ENCODE peak calls at places on chromosome 13, in seven cellular contexts. N is left ventricle myocardium inferior; A is fibroblast of lung; S is CD4-positive, alpha-beta T cell; W is iPS DF 6.9; J is mammary epithelial cell; O is Panc1. Y is an unnamed sample.

GRCh38 chr13:73544175-73544574 is 485.4 kb downstream of the KLF5 start:
- DNase-seq in S (no peak), J (no peak), W (no peak), N (no peak), O (no peak), A (no peak), Y (no peak)

GRCh38 chr13:80273717-80274116 is 67.2 kb downstream of the SPRY2 start:
- DNase-seq in S (no peak), A (no peak), N (no peak), O (no peak), J (no peak), W (no peak), Y (no peak)

GRCh38 chr13:86864376-86864775 is 806.8 kb upstream of the SLITRK5 start:
- DNase-seq in S (no peak), N (no peak), A (no peak), W (no peak), J (no peak), O (no peak), Y (no peak)

GRCh38 chr13:98429081-98429480 is 147.8 kb downstream of the STK24 start:
- DNase-seq in A (no peak), O (no peak), N (no peak), S (no peak), W (no peak), J (no peak), Y (no peak)

GRCh38 chr13:46659413-46660065 is 106.6 kb downstream of the LRCH1 start:
- DNase-seq in J (no peak), S (no peak), O (no peak), N (no peak), A (no peak), W (no peak), Y (no peak)

GRCh38 chr13:23175920-23176319 is 4.9 kb upstream of the SGCG start:
- DNase-seq in A (peak), N (no peak), S (no peak), O (no peak), W (no peak), J (no peak), Y (no peak)

GRCh38 chr13:24270639-24271131 is 38.7 kb upstream of the C1QTNF9 start:
- DNase-seq in S (peak), A (peak), J (peak), N (peak), W (no peak), O (no peak), Y (peak)

GRCh38 chr13:64925284-64925683 is 2304.9 kb downstream of the PCDH9 start:
- DNase-seq in A (peak), J (no peak), N (no peak), W (no peak), O (no peak), S (no peak), Y (no peak)

GRCh38 chr13:80924596-80924995 is 583.7 kb upstream of the SPRY2 start:
- DNase-seq in A (peak), S (no peak), O (no peak), J (no peak), W (no peak), N (no peak), Y (no peak)

GRCh38 chr13:78487707-78488106 is 115.6 kb downstream of the POU4F1 start:
- DNase-seq in N (no peak), O (no peak), A (no peak), S (no peak), W (no peak), J (no peak), Y (no peak)

GRCh38 chr13:95604534-95604915 is 40.0 kb downstream of the DZIP1 start:
- DNase-seq in J (peak), S (no peak), A (peak), O (no peak), N (no peak), W (no peak), Y (no peak)

GRCh38 chr13:69793803-69794453 is 313.7 kb upstream of the ATXN8OS start:
- DNase-seq in N (no peak), O (no peak), W (no peak), J (no peak), S (no peak), A (no peak), Y (no peak)

DNA sequence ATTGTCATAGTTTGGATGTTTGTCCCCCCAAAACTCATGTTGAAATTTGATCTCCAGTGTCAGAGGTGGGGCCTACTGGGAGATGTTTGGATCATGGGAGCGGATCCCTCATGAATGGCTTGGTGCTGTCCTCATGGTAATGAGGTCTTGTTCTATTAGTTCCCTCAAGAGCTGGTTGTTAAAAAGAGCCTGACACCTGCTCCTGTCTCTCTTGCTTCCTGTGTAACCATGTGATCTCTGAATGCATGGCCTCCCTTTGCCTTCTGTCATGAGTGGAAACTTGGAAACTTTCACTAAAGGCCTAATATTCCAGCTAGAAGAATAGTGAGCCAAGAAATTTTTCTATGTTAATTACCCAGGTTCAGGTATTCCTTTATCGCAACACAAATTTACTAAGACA is 311.4 kb upstream of the ATXN8OS start:
- DNase-seq in J (no peak), W (no peak), S (no peak), A (no peak), O (no peak), N (no peak), Y (no peak)
- H3K27ac ChIP-seq in J (no peak), W (no peak), S (no peak), A (no peak), O (no peak), N (no peak), Y (no peak)

DNA sequence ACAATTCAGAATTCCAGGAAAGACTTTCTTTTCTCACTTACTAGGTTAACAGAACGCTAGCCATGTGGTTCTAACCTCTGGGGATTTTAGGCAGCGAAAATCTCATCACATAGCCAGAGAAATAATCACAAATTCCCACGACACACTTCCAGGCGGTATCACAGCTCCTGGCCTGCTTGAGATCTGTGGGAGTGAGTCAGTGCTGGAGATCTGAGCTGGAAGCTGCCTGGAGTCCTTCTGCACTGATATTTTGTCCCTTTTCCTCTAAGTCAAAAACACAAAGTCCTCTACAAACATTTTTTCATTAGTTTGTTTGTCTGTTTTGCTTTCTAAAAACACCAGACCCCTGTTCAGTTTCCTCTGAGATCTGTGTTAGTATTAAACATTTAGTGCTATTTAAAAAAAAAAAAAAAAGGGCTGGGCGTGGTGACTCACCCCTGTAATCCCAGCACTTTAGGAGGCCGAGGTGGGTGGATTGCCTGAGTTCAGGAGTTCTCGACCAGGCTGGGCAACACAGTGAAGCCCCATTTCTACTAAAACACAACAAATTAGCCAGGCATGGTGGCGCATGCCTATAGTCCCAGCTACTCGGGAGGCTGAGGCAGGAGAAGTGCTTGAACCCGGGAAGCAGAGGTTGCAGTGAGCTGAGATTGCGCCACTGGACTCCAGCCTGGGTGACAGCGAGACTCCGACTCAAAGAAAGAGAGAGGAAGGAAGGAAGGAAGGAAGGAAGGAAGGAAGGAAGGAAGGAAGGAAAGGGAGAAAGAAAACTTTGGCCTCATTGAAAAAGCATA is 12.2 kb upstream of the UBE2L5 start:
- DNase-seq in N (no peak), W (no peak), A (peak), O (no peak), S (no peak), J (peak), Y (no peak)
- H3K27ac ChIP-seq in N (peak), W (no peak), A (peak), O (no peak), S (no peak), J (no peak), Y (no peak)

GRCh38 chr13:41497436-41497835 is 40.1 kb downstream of the RGCC start:
- DNase-seq in O (no peak), A (no peak), N (no peak), W (no peak), S (no peak), J (no peak), Y (no peak)
- H3K27ac ChIP-seq in O (no peak), A (no peak), N (no peak), W (no peak), S (no peak), J (no peak), Y (no peak)

GRCh38 chr13:102395174-102395573 is 6.7 kb downstream of the FGF14 start:
- DNase-seq in W (no peak), S (no peak), N (no peak), A (no peak), O (no peak), J (no peak), Y (no peak)
- H3K27ac ChIP-seq in W (no peak), S (no peak), N (peak), A (peak), O (peak), J (no peak), Y (peak)

GRCh38 chr13:38401276-38401675 is 51.6 kb downstream of the UFM1 start:
- DNase-seq in O (no peak), J (no peak), S (no peak), N (no peak), W (no peak), A (peak), Y (no peak)
- H3K27ac ChIP-seq in O (no peak), J (no peak), S (no peak), N (no peak), W (no peak), A (no peak), Y (no peak)

GRCh38 chr13:110309661-110310524 is 2.8 kb downstream of the COL4A2 start:
- DNase-seq in N (no peak), J (no peak), O (no peak), A (no peak), S (no peak), W (no peak), Y (no peak)

GRCh38 chr13:110310541-110311491 is 3.7 kb downstream of the COL4A2 start:
- DNase-seq in O (no peak), A (no peak), J (no peak), W (no peak), S (no peak), N (no peak), Y (no peak)

GRCh38 chr13:110311721-110312668 is 4.9 kb downstream of the COL4A2 start:
- DNase-seq in O (no peak), N (no peak), A (no peak), J (no peak), S (no peak), W (no peak), Y (no peak)

GRCh38 chr13:110314516-110315245 is 7.6 kb downstream of the COL4A2 start:
- DNase-seq in S (no peak), O (no peak), N (peak), W (no peak), A (no peak), J (no peak), Y (no peak)

DNA sequence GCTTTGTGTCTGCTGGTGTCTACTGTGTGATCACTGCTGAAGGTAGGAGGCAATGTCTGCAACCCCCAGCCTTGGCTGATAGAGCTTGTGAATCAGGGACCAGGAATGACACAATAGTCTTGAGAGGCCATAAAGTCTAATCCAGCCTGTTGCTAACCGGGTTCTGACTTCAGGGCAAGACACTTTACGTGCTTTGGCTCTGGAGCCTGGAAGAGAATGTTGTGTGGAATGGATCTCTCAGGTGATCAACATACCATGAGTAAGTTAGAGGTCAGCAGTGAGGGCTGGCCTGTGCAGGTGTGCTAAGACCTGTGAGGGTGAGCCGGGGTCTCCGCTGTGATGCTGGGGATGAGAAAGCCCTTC is 5.6 kb downstream of the COL4A2 start:
- DNase-seq in N (no peak), O (no peak), W (no peak), S (no peak), A (peak), J (peak), Y (no peak)
- H3K27ac ChIP-seq in N (peak), O (no peak), W (no peak), S (no peak), A (peak), J (no peak), Y (no peak)

GRCh38 chr13:44302233-44302632 is 71.4 kb upstream of the SERP2 start:
- DNase-seq in S (no peak), N (no peak), A (no peak), W (no peak), O (no peak), J (peak), Y (no peak)

GRCh38 chr13:44302948-44303575 is 70.6 kb upstream of the SERP2 start:
- DNase-seq in N (no peak), O (no peak), S (no peak), W (no peak), J (no peak), A (peak), Y (no peak)

GRCh38 chr13:44300895-44301638 is 72.6 kb upstream of the SERP2 start:
- DNase-seq in J (peak), S (no peak), W (no peak), O (no peak), A (peak), N (peak), Y (peak)

GRCh38 chr13:44299544-44299943 is 74.1 kb upstream of the SERP2 start:
- DNase-seq in W (no peak), J (no peak), O (no peak), A (no peak), S (no peak), N (no peak), Y (no peak)

DNA sequence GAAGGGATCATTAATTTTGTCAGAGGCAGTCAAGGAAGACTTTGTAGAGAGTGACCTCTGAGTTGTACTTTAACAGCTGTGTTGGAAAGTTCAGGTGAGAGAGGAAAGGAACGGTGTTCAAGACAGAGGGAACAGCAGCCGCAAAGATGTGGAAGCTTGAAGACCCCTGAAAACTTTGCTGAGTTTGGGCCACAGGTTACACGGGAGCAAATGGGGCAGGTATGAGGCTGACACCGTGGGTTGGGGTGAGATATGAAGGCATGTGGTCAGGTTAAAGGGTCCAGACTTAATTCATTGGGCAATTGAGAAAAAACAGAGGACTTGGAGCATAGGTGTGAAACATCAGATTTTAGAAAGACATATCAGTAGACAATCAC is 72.0 kb upstream of the SERP2 start:
- DNase-seq in A (no peak), N (no peak), O (no peak), J (no peak), W (no peak), S (no peak), Y (no peak)
- H3K27ac ChIP-seq in A (peak), N (peak), O (no peak), J (peak), W (no peak), S (no peak), Y (peak)

GRCh38 chr13:93244918-93245280 is 18.3 kb downstream of the GPC6 start:
- DNase-seq in W (no peak), A (no peak), N (no peak), S (no peak), J (peak), O (no peak), Y (no peak)

GRCh38 chr13:93249918-93250306 is 23.3 kb downstream of the GPC6 start:
- DNase-seq in J (no peak), W (no peak), S (no peak), O (no peak), A (no peak), N (no peak), Y (no peak)

GRCh38 chr13:93248627-93249047 is 22.0 kb downstream of the GPC6 start:
- DNase-seq in S (no peak), N (no peak), W (no peak), A (no peak), O (no peak), J (no peak), Y (peak)

GRCh38 chr13:93246069-93246468 is 19.5 kb downstream of the GPC6 start:
- DNase-seq in W (no peak), O (no peak), A (no peak), J (no peak), S (no peak), N (no peak), Y (no peak)

DNA sequence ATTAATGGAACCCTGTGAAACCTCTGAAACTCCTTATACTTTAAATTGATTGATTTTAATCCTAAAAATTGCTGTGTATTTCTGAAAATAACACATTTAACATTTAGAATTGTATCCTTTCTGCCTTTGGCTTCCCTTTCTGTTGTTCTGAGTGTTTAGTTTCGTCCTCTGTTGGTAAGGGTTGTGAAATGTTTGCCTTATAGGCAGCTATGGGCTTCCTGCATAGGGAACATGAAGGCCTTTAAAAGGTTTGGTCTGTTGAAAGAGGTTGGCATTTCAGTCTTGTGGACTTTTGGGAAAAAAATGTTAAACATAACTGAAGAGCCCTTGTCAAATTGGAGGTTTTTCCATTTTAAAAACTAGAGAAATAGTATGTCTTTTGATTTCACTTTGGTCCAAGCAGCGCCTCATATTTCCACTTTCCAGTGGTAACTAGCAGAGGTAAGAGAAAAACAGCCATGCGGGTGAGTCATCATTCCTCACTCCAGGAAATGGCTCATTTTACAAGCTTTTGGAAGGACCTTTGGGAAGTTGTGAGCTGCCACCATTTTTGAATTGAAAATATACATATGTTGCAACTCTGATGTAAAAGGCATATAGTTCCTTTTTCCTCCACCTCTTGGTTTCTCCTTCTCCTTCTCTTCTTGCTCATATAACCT is 22.8 kb downstream of the GPC6 start:
- DNase-seq in W (no peak), A (peak), J (peak), S (no peak), O (no peak), N (no peak), Y (no peak)
- H3K27ac ChIP-seq in W (no peak), A (peak), J (peak), S (no peak), O (no peak), N (no peak), Y (peak)

DNA sequence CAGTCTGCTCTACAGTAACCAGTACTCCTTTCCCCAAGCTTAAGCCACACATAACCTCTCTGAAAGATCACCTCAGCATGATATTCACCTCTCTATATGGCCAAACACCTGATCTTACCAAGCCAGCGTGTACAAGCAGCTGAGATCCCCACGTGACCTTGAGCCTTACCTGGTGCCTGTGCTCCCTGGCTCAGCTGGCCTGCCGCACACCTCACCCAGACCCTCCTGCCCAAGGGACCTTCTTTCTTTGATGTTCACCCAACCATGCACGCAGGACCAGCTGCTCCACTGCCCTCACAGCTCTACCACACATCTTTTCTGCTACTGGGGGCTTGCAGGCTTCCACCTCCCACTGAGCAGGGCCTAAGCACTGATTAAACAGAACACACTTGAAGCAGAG is 9.0 kb downstream of the DHRS12 start:
- DNase-seq in N (no peak), S (no peak), J (no peak), W (no peak), A (no peak), O (no peak), Y (no peak)
- H3K27ac ChIP-seq in N (no peak), S (no peak), J (no peak), W (no peak), A (no peak), O (no peak), Y (no peak)

DNA sequence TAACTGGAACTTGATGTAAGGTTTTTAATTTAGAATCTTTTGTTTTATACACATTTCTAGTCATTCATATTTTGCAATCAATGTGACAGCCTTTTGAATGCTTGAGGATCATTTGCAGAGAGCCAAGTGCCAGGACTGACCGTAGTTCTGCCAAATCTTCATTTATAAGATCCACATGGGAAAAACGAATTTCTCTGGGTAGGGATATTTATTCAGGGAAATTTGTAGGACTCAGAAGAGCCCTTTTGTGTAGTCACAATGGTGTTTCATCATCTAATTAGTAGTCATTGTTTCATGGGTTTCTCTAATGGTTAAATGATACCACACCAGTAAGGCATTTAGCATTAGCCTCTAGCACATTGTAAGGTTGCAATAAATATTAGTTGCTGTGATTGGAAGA is 161.1 kb downstream of the LMO7 start:
- DNase-seq in W (no peak), N (no peak), O (no peak), J (no peak), A (no peak), S (no peak), Y (no peak)
- H3K27ac ChIP-seq in W (no peak), N (peak), O (no peak), J (no peak), A (no peak), S (no peak), Y (peak)